ENCODE peak calls at places on chromosomes 6 and 20, in five cellular contexts. W is hepatocyte; Q is NAMALWA; M is stimulated activated CD8-positive, alpha-beta memory T cell treated with anti-CD3 and anti-CD28 coated beads, Interleukin-7, amount 100 ng/mL, for 1 hour; E is glutamatergic neuron. R is an unnamed sample.
A peak's percentile ranks its signal among the peaks of the same experiment; 100 is the strongest.

GRCh38 chr20:58659841-58660240 is 8.8 kb downstream of the STX16 start:
- DNase-seq in W (no peak), Q (no peak), M (no peak), E (no peak), R (no peak)

GRCh38 chr6:170212956-170213636 is 77.8 kb downstream of the DLL1 start:
- DNase-seq in W (no peak), Q (no peak), M (no peak), E (peak; percentile 11), R (no peak)

GRCh38 chr20:19658137-19658536 is 99.9 kb upstream of the RIN2 start:
- DNase-seq in W (no peak), Q (peak; percentile 70), M (no peak), E (no peak), R (no peak)

GRCh38 chr6:98836962-98837944 is 2.9 kb downstream of the POU3F2 start:
- DNase-seq in W (no peak), Q (no peak), M (no peak), E (no peak), R (no peak)

GRCh38 chr6:14726816-14727493 is 518.9 kb upstream of the JARID2 start:
- DNase-seq in W (no peak), Q (no peak), M (no peak), E (no peak), R (no peak)

GRCh38 chr20:50491926-50492634 is 18.1 kb upstream of the PTPN1 start:
- DNase-seq in W (no peak), Q (no peak), M (no peak), E (no peak), R (no peak)

GRCh38 chr6:39416026-39416425 is 93.5 kb upstream of the KCNK16 start:
- DNase-seq in W (no peak), Q (no peak), M (no peak), E (no peak), R (no peak)

GRCh38 chr6:116278853-116279231 is 888 bp downstream of the TSPYL1 start:
- DNase-seq in W (no peak), Q (no peak), M (no peak), E (no peak), R (no peak)

GRCh38 chr6:155247618-155248017 is 16.2 kb upstream of the CLDN20 start:
- DNase-seq in W (peak; percentile 58), Q (no peak), M (no peak), E (no peak), R (no peak)

GRCh38 chr6:16276991-16277981 is 38.9 kb downstream of the GMPR start:
- DNase-seq in W (peak; percentile 94), Q (peak; percentile 58), M (no peak), E (peak; percentile 48), R (peak; percentile 14)

GRCh38 chr6:13485923-13486557 is 1.4 kb downstream of the GFOD1 start:
- DNase-seq in W (peak; percentile 50), Q (peak; percentile 89), M (no peak), E (peak; percentile 33), R (peak; percentile 39)

GRCh38 chr6:149212202-149212601 is 105.3 kb upstream of the TAB2 start:
- DNase-seq in W (no peak), Q (no peak), M (no peak), E (no peak), R (no peak)

GRCh38 chr6:121726596-121726995 is 291.1 kb downstream of the GJA1 start:
- DNase-seq in W (no peak), Q (no peak), M (no peak), E (no peak), R (no peak)

GRCh38 chr6:99119109-99120031 is 171.6 kb upstream of the FBXL4 start:
- DNase-seq in W (peak; percentile 67), Q (peak; percentile 73), M (no peak), E (no peak), R (no peak)

GRCh38 chr20:571754-572331 is 28.3 kb upstream of the CSNK2A1 start:
- DNase-seq in W (peak; percentile 53), Q (no peak), M (no peak), E (peak; percentile 61), R (no peak)

GRCh38 chr20:50518270-50518721 is 8.1 kb downstream of the PTPN1 start:
- DNase-seq in W (no peak), Q (no peak), M (no peak), E (no peak), R (no peak)